ENCODE peak calls at places on chromosomes 13 and 19, in six cellular contexts. Q is astrocyte of the spinal cord, P is mesothelial cell of epicardium, A is body of pancreas, Y is heart right ventricle, V is HepG2. N is an unnamed sample.

GRCh38 chr13:48532146-48532472 is 771 bp downstream of the RCBTB2 start:
- DNase-seq in Q (peak), P (no peak), A (no peak), Y (no peak), V (no peak), N (peak)

GRCh38 chr13:109790951-109791605 is 4.7 kb upstream of the IRS2 start:
- DNase-seq in Q (peak), P (no peak), A (no peak), Y (no peak), V (peak), N (peak)

GRCh38 chr13:31807090-31807541 is 67.8 kb downstream of the RXFP2 start:
- DNase-seq in Q (peak), P (no peak), A (no peak), Y (no peak), V (no peak), N (no peak)

GRCh38 chr13:112891477-112892401 is 77.3 kb upstream of the MCF2L start:
- DNase-seq in Q (no peak), P (no peak), A (no peak), Y (no peak), V (no peak), N (no peak)

GRCh38 chr13:30681489-30682242 is 53.7 kb upstream of the ALOX5AP start:
- DNase-seq in Q (no peak), P (no peak), A (no peak), Y (no peak), V (no peak), N (peak)

GRCh38 chr13:29081036-29081435 is 260.9 kb downstream of the MTUS2 start:
- DNase-seq in Q (no peak), P (no peak), A (no peak), Y (no peak), V (no peak), N (peak)

GRCh38 chr13:64457976-64458375 is 2772.2 kb downstream of the PCDH9 start:
- DNase-seq in Q (peak), P (no peak), A (no peak), Y (no peak), V (no peak), N (peak)

GRCh38 chr19:3135961-3136683 is at the start of gene GNA15:
- DNase-seq in Q (no peak), P (no peak), A (no peak), Y (peak), V (no peak), N (no peak)

GRCh38 chr19:42469311-42470239 is 26.8 kb upstream of the CXCL17 start:
- DNase-seq in Q (no peak), P (no peak), A (no peak), Y (no peak), V (peak), N (no peak)

DNA sequence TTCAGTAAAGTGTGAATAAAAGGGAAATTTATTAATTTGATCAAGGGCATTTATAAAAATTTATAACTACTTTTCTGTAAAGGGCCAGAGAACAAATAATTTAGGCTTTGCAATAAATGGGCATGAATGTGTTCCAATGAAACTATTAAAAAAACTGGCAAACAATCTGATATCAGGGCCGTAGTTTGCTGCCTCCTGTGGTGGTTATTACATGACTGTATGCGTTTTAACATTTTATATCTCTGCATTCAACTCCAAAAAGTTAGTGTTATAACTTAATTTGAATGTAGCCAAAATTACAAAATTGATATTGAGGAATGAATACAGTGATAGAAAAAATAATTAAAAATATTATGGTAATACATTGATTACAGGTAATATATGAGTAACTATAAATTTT is 80.5 kb upstream of the POSTN start:
- DNase-seq in Q (no peak), P (no peak), A (no peak), Y (no peak), V (no peak), N (no peak)
- TF ChIP-seq CTCF in Q (peak), P (no peak), A (no peak), Y (no peak), V (no peak), N (peak)

GRCh38 chr19:6414793-6415591 is 9.6 kb downstream of the KHSRP start:
- DNase-seq in Q (no peak), P (no peak), A (no peak), Y (no peak), V (no peak), N (no peak)

GRCh38 chr19:6415592-6416190 is 8.9 kb downstream of the KHSRP start:
- DNase-seq in Q (no peak), P (no peak), A (no peak), Y (no peak), V (no peak), N (no peak)

GRCh38 chr19:6416658-6417405 is 7.8 kb downstream of the KHSRP start:
- DNase-seq in Q (no peak), P (no peak), A (no peak), Y (no peak), V (no peak), N (no peak)

GRCh38 chr19:6418562-6418932 is 6.1 kb downstream of the KHSRP start:
- DNase-seq in Q (no peak), P (no peak), A (no peak), Y (no peak), V (no peak), N (no peak)

DNA sequence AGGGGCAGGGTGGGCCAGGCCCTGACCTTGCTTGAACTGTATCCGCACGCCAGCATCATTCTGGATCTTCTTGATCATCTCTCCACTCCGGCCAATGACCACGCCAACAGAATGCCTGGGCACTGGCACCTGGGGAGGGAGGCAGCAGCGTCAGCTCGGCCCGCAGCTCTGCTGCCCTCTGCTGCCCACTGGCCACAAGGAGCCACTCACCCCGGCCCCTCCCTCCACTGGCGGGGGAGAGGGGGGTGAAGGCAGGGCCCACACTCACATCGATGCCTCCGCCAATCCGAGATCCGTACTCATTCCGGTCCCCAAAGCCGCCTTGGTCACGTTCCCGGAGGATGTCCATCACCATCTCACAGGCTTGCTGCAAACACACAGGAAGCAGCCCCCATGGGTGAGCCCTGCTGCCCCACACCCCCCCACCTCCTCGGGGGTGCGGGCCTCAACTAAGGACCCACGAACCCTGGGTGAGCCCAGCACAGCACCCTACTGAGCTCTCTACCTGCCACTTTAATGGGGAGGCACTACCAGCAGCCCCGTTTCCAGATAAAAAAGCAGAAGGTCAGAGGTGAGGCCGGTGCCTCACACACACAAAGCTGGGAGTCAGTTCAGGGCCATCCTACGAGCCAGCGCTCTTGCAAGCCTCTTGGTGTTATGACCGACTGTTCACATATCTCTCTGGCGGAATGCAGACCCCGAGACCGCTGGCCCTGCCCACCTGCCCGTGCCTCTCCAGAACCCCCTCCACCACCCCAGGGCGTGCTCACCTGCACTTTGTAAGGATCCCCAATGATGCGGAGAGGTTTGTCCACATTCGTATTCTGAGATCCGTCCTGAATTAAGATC is 6.7 kb downstream of the KHSRP start:
- DNase-seq in Q (peak), P (no peak), A (peak), Y (no peak), V (no peak), N (peak)
- TF ChIP-seq CTCF in Q (peak), P (no peak), A (no peak), Y (peak), V (peak), N (peak)

DNA sequence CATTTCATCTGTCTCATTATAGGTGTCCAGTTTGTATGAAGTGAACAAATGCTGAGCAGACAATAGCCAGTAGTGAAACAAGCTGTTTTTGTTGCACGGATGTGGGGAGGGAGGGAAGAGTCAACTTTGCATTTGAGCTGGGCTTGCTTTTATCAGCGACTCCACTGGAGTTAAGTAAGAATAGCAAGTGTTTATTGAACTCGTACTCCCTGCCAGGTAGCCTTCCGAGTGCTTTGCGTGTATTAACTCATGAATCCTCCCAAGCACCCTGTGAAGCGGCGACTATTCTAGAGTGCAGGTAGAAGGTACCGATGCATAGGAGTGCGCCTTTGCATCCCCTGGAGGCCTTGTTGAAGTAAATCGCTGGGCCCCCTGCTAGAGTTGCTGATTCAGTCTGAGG is 4.7 kb upstream of the ZNF444 start:
- DNase-seq in Q (no peak), P (no peak), A (no peak), Y (no peak), V (peak), N (no peak)
- TF ChIP-seq CTCF in Q (no peak), P (no peak), A (no peak), Y (no peak), V (peak), N (no peak)

GRCh38 chr13:24742986-24743385 is 21.0 kb upstream of the RNF17 start:
- DNase-seq in Q (no peak), P (no peak), A (no peak), Y (no peak), V (no peak), N (no peak)

GRCh38 chr13:24740014-24740890 is 23.7 kb upstream of the RNF17 start:
- DNase-seq in Q (no peak), P (no peak), A (no peak), Y (no peak), V (no peak), N (no peak)

GRCh38 chr13:24742294-24742693 is 21.7 kb upstream of the RNF17 start:
- DNase-seq in Q (peak), P (no peak), A (no peak), Y (no peak), V (no peak), N (no peak)

GRCh38 chr13:24741791-24742190 is 22.2 kb upstream of the RNF17 start:
- DNase-seq in Q (no peak), P (no peak), A (no peak), Y (no peak), V (no peak), N (no peak)

GRCh38 chr13:24741016-24741662 is 22.8 kb upstream of the RNF17 start:
- DNase-seq in Q (no peak), P (no peak), A (no peak), Y (no peak), V (peak), N (no peak)
- TF ChIP-seq CTCF in Q (peak), P (no peak), A (no peak), Y (no peak), V (peak), N (peak)